ENCODE peak calls at places on chromosomes 7 and 10, in five cellular contexts. V is stromal cell of bone marrow; W is activated CD4-positive, alpha-beta T cell treated with anti-CD3 and anti-CD28 coated beads for 48 hours; T is NCI-H1417; Y is pons. A is an unnamed sample.

GRCh38 chr7:95421847-95422444 is 12.9 kb downstream of the PON2 start:
- DNase-seq in V (no peak), T (no peak), Y (no peak), W (no peak), A (no peak)

GRCh38 chr7:138029941-138030340 is 28.1 kb upstream of the CREB3L2 start:
- DNase-seq in Y (no peak), W (no peak), T (no peak), V (no peak), A (no peak)

GRCh38 chr7:141700848-141701371 is 1.1 kb downstream of the DENND11 start:
- DNase-seq in Y (peak; percentile 35), W (peak; percentile 9), T (peak; percentile 43), V (no peak), A (no peak)

GRCh38 chr10:24519950-24520349 is 203.7 kb downstream of the ARHGAP21 start:
- DNase-seq in W (peak; percentile 44), V (no peak), Y (no peak), T (peak; percentile 12), A (no peak)

GRCh38 chr7:36301914-36302771 is 87.5 kb upstream of the ANLN start:
- DNase-seq in T (no peak), Y (no peak), W (no peak), V (no peak), A (no peak)

GRCh38 chr10:102764340-102765257 is 20.9 kb downstream of the WBP1L start:
- DNase-seq in W (peak; percentile 37), Y (no peak), T (no peak), V (no peak), A (no peak)

GRCh38 chr10:127945948-127946347 is 39.0 kb downstream of the PTPRE start:
- DNase-seq in Y (no peak), V (no peak), W (no peak), T (no peak), A (no peak)

GRCh38 chr7:120809260-120809659 is 48.7 kb downstream of the TSPAN12 start:
- DNase-seq in V (no peak), T (no peak), W (no peak), Y (no peak), A (no peak)

GRCh38 chr10:114061148-114061547 is 17.5 kb downstream of the ADRB1 start:
- DNase-seq in W (no peak), Y (no peak), V (no peak), T (no peak), A (no peak)

GRCh38 chr7:23594879-23595604 is 2.1 kb upstream of the CCDC126 start:
- DNase-seq in V (no peak), Y (no peak), T (no peak), W (peak; percentile 68), A (no peak)

GRCh38 chr7:47478017-47478344 is 103.9 kb downstream of the TNS3 start:
- DNase-seq in Y (no peak), V (no peak), W (no peak), T (peak; percentile 37), A (no peak)

GRCh38 chr10:103715430-103715829 is 139.9 kb downstream of the SH3PXD2A start:
- DNase-seq in W (no peak), V (peak; percentile 82), T (no peak), Y (no peak), A (no peak)

GRCh38 chr7:44313016-44313415 is 12.4 kb downstream of the CAMK2B start:
- DNase-seq in T (no peak), W (no peak), V (no peak), Y (no peak), A (no peak)

GRCh38 chr10:326350-326749 is 191.1 kb downstream of the ZMYND11 start:
- DNase-seq in W (no peak), Y (no peak), V (no peak), T (no peak), A (no peak)

GRCh38 chr7:30973791-30974604 is 10.2 kb downstream of the GHRHR start:
- DNase-seq in W (no peak), Y (no peak), V (no peak), T (no peak), A (no peak)

GRCh38 chr10:77641788-77642397 is 4.3 kb upstream of the KCNMA1 start:
- DNase-seq in Y (peak; percentile 88), W (peak; percentile 66), V (peak; percentile 75), T (peak; percentile 54), A (peak; percentile 71)

GRCh38 chr10:76428541-76429330 is 997.3 kb downstream of the LRMDA start:
- DNase-seq in W (no peak), T (peak; percentile 59), Y (no peak), V (peak; percentile 39), A (no peak)

GRCh38 chr10:126350216-126350992 is 37.9 kb downstream of the ADAM12 start:
- DNase-seq in Y (no peak), T (no peak), W (no peak), V (peak; percentile 67), A (peak; percentile 1)

GRCh38 chr10:36700123-36700522 is 425.3 kb upstream of the ANKRD30A start:
- DNase-seq in V (no peak), Y (no peak), W (no peak), T (no peak), A (no peak)

GRCh38 chr10:118914626-118915025 is 114.9 kb upstream of the NANOS1 start:
- DNase-seq in T (no peak), W (no peak), V (no peak), Y (no peak), A (no peak)

GRCh38 chr7:74412603-74413002 is 41.1 kb upstream of the GTF2IRD1 start:
- DNase-seq in W (no peak), T (no peak), V (no peak), Y (no peak), A (no peak)

GRCh38 chr10:26292058-26292457 is 75.5 kb downstream of the GAD2 start:
- DNase-seq in W (no peak), T (peak; percentile 23), V (no peak), Y (no peak), A (no peak)

GRCh38 chr7:22671177-22671879 is 55.7 kb upstream of the IL6 start:
- DNase-seq in W (no peak), T (no peak), Y (no peak), V (no peak), A (no peak)

A was measured in dermis microvascular lymphatic vessel endothelial cell.